ENCODE peak calls at places on chromosome X, in six cellular contexts. One of them, this sample, is unnamed.

GRCh38 chrX:30971761-30972603 is 82.9 kb upstream of the TAB3 start:
- DNase-seq in astrocyte: peak; percentile 18
- DNase-seq in mucosa of descending colon: no peak
- DNase-seq in GM12865: peak; percentile 35
- DNase-seq in GM12864: no peak
- DNase-seq in brain microvascular endothelial cell: peak; percentile 38
- DNase-seq in this sample: no peak

GRCh38 chrX:8003147-8003883 is 76.1 kb upstream of the PNPLA4 start:
- DNase-seq in astrocyte: no peak
- DNase-seq in mucosa of descending colon: no peak
- DNase-seq in GM12865: no peak
- DNase-seq in GM12864: no peak
- DNase-seq in brain microvascular endothelial cell: no peak
- DNase-seq in this sample: no peak

GRCh38 chrX:69162466-69162865 is 2.8 kb downstream of the PJA1 start:
- DNase-seq in astrocyte: no peak
- DNase-seq in mucosa of descending colon: no peak
- DNase-seq in GM12865: peak; percentile 5
- DNase-seq in GM12864: no peak
- DNase-seq in brain microvascular endothelial cell: no peak
- DNase-seq in this sample: no peak

GRCh38 chrX:119041175-119041574 is 31.6 kb upstream of the CT47C1 start:
- DNase-seq in astrocyte: peak; percentile 82
- DNase-seq in mucosa of descending colon: no peak
- DNase-seq in GM12865: no peak
- DNase-seq in GM12864: no peak
- DNase-seq in brain microvascular endothelial cell: peak; percentile 75
- DNase-seq in this sample: no peak

GRCh38 chrX:104618106-104618895 is 52.3 kb downstream of the IL1RAPL2 start:
- DNase-seq in astrocyte: no peak
- DNase-seq in mucosa of descending colon: no peak
- DNase-seq in GM12865: no peak
- DNase-seq in GM12864: no peak
- DNase-seq in brain microvascular endothelial cell: no peak
- DNase-seq in this sample: no peak

GRCh38 chrX:1248381-1249061 is 20.1 kb upstream of the CSF2RA start:
- DNase-seq in astrocyte: no peak
- DNase-seq in mucosa of descending colon: peak; percentile 42
- DNase-seq in GM12865: peak; percentile 52
- DNase-seq in GM12864: no peak
- DNase-seq in brain microvascular endothelial cell: no peak
- DNase-seq in this sample: no peak

GRCh38 chrX:43493751-43494150 is 162.3 kb upstream of the MAOA start:
- DNase-seq in astrocyte: no peak
- DNase-seq in mucosa of descending colon: no peak
- DNase-seq in GM12865: no peak
- DNase-seq in GM12864: no peak
- DNase-seq in brain microvascular endothelial cell: no peak
- DNase-seq in this sample: no peak

GRCh38 chrX:138775501-138775900 is 64.0 kb upstream of the FGF13 start:
- DNase-seq in astrocyte: peak; percentile 25
- DNase-seq in mucosa of descending colon: no peak
- DNase-seq in GM12865: peak; percentile 3
- DNase-seq in GM12864: no peak
- DNase-seq in brain microvascular endothelial cell: no peak
- DNase-seq in this sample: no peak

GRCh38 chrX:32137525-32137924 is 1065.7 kb upstream of the FTHL17 start:
- DNase-seq in astrocyte: no peak
- DNase-seq in mucosa of descending colon: no peak
- DNase-seq in GM12865: peak; percentile 0
- DNase-seq in GM12864: no peak
- DNase-seq in brain microvascular endothelial cell: peak; percentile 4
- DNase-seq in this sample: no peak

GRCh38 chrX:46628406-46629371 is 55.1 kb downstream of the CHST7 start:
- DNase-seq in astrocyte: peak; percentile 23
- DNase-seq in mucosa of descending colon: no peak
- DNase-seq in GM12865: peak; percentile 89
- DNase-seq in GM12864: peak; percentile 75
- DNase-seq in brain microvascular endothelial cell: peak; percentile 35
- DNase-seq in this sample: peak; percentile 77

GRCh38 chrX:119121341-119121740 is 6.3 kb downstream of the KIAA1210 start:
- DNase-seq in astrocyte: no peak
- DNase-seq in mucosa of descending colon: no peak
- DNase-seq in GM12865: no peak
- DNase-seq in GM12864: no peak
- DNase-seq in brain microvascular endothelial cell: peak; percentile 7
- DNase-seq in this sample: no peak

GRCh38 chrX:125577479-125577878 is 257.8 kb downstream of the TEX13C start:
- DNase-seq in astrocyte: no peak
- DNase-seq in mucosa of descending colon: no peak
- DNase-seq in GM12865: no peak
- DNase-seq in GM12864: no peak
- DNase-seq in brain microvascular endothelial cell: no peak
- DNase-seq in this sample: no peak

GRCh38 chrX:107154787-107155620 is 36.4 kb upstream of the RBM41 start:
- DNase-seq in astrocyte: peak; percentile 33
- DNase-seq in mucosa of descending colon: no peak
- DNase-seq in GM12865: peak; percentile 0
- DNase-seq in GM12864: no peak
- DNase-seq in brain microvascular endothelial cell: peak; percentile 6
- DNase-seq in this sample: no peak

GRCh38 chrX:111837226-111837625 is 38.8 kb upstream of the TRPC5OS start:
- DNase-seq in astrocyte: no peak
- DNase-seq in mucosa of descending colon: no peak
- DNase-seq in GM12865: no peak
- DNase-seq in GM12864: no peak
- DNase-seq in brain microvascular endothelial cell: no peak
- DNase-seq in this sample: no peak

GRCh38 chrX:130144509-130144908 is 21.1 kb downstream of the AIFM1 start:
- DNase-seq in astrocyte: peak; percentile 33
- DNase-seq in mucosa of descending colon: no peak
- DNase-seq in GM12865: no peak
- DNase-seq in GM12864: no peak
- DNase-seq in brain microvascular endothelial cell: no peak
- DNase-seq in this sample: no peak
- TF ChIP-seq CTCF in astrocyte: no peak
- TF ChIP-seq CTCF in mucosa of descending colon: no peak
- TF ChIP-seq CTCF in GM12865: no peak
- TF ChIP-seq CTCF in GM12864: no peak
- TF ChIP-seq CTCF in brain microvascular endothelial cell: peak; percentile 13
- TF ChIP-seq CTCF in this sample: no peak

GRCh38 chrX:18874560-18875255 is 109.2 kb downstream of the PHKA2 start:
- DNase-seq in astrocyte: no peak
- DNase-seq in mucosa of descending colon: no peak
- DNase-seq in GM12865: no peak
- DNase-seq in GM12864: no peak
- DNase-seq in brain microvascular endothelial cell: no peak
- DNase-seq in this sample: no peak
- H3K4me3 ChIP-seq in astrocyte: no peak overlapping the region
- H3K4me3 ChIP-seq in mucosa of descending colon: no peak overlapping the region
- H3K4me3 ChIP-seq in GM12865: no peak overlapping the region
- H3K4me3 ChIP-seq in GM12864: no peak overlapping the region
- H3K4me3 ChIP-seq in brain microvascular endothelial cell: no peak overlapping the region
- H3K4me3 ChIP-seq in this sample: no peak overlapping the region

DNA sequence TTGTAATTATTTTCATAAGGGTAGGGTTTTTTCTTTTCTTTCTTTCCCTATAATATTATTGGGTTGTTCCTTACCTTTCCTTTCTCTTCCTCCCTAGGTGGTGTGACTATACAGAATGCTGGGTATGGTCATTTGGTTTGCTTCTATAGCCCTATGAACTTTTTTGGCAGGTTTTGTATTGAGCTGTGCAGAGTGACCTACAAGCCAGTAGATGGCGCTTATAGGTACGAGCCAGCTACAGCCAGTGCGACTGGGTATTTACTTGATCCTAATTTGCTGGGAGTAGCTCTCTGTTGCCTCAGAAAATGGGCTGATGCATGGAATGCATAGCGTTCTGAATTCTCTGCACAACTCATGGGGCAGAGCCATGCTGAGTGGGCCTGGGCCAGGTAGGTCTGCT is 423.3 kb downstream of the MAGEE1 start:
- DNase-seq in astrocyte: no peak
- DNase-seq in mucosa of descending colon: no peak
- DNase-seq in GM12865: no peak
- DNase-seq in GM12864: no peak
- DNase-seq in brain microvascular endothelial cell: no peak
- DNase-seq in this sample: no peak
- TF ChIP-seq CTCF in astrocyte: no peak
- TF ChIP-seq CTCF in mucosa of descending colon: no peak
- TF ChIP-seq CTCF in GM12865: no peak
- TF ChIP-seq CTCF in GM12864: peak; percentile 7
- TF ChIP-seq CTCF in brain microvascular endothelial cell: peak; percentile 31
- TF ChIP-seq CTCF in this sample: peak; percentile 16

DNA sequence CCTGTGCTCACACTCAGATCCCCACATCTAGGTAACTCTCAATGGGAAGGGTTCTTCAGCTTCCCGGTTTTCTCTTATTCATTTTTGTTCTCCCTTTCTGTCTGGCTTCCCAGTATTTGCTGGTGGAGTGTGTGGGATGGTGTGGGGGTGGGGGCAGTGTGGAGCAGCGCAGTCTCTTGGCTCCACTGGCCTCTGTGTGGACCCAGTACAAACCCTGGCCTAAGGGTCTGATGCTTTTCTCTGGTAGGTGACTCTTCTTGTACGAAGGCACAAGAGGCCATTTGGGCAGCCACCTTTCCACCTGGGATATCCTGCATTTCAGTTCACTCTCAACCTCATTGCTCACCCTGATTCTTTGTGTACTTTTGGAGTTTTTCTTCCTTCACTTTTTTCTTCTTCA is 71.3 kb downstream of the NBDY start:
- DNase-seq in astrocyte: no peak
- DNase-seq in mucosa of descending colon: no peak
- DNase-seq in GM12865: no peak
- DNase-seq in GM12864: no peak
- DNase-seq in brain microvascular endothelial cell: no peak
- DNase-seq in this sample: no peak
- H3K4me3 ChIP-seq in astrocyte: no peak overlapping the region
- H3K4me3 ChIP-seq in mucosa of descending colon: no peak overlapping the region
- H3K4me3 ChIP-seq in GM12865: no peak overlapping the region
- H3K4me3 ChIP-seq in GM12864: no peak overlapping the region
- H3K4me3 ChIP-seq in brain microvascular endothelial cell: no peak overlapping the region
- H3K4me3 ChIP-seq in this sample: no peak overlapping the region

DNA sequence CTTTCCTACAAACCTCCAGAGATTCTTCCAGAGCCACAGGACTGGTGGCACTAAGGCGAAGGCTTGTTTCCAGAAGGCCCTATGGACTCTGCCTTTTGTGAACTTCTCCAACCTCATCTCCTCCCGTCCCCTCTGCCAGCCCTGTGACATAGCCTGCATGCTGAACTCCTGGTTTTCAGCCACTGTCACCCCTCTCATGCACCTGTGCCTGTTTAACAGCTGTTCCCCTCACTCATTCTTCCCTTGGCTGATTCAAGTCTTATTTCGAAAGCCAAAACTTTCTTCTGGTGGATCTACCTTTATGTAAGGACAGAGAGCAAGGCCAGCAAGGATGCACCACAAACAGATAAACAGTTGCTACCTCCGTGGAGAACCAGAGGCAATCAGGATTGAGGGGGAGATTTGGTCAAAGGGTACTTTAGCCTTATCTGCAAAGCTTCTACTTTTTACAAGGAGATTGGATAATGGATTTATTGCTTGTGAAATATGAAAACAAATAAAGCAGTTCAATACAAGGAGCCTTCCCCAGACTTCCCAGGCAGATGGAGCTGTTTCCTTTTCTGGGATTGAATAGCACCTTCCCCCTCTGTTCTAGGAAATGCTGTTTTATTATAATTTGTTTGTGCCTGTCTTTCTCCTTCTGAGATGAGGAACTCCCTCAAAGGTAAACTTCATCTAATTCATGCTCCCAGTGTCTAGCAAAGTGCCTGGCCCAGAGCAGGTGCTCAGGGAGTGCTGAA is 5.7 kb downstream of the CITED1 start:
- DNase-seq in astrocyte: no peak
- DNase-seq in mucosa of descending colon: no peak
- DNase-seq in GM12865: no peak
- DNase-seq in GM12864: no peak
- DNase-seq in brain microvascular endothelial cell: no peak
- DNase-seq in this sample: no peak
- TF ChIP-seq CTCF in astrocyte: no peak
- TF ChIP-seq CTCF in mucosa of descending colon: no peak
- TF ChIP-seq CTCF in GM12865: no peak
- TF ChIP-seq CTCF in GM12864: no peak
- TF ChIP-seq CTCF in brain microvascular endothelial cell: no peak
- TF ChIP-seq CTCF in this sample: no peak

DNA sequence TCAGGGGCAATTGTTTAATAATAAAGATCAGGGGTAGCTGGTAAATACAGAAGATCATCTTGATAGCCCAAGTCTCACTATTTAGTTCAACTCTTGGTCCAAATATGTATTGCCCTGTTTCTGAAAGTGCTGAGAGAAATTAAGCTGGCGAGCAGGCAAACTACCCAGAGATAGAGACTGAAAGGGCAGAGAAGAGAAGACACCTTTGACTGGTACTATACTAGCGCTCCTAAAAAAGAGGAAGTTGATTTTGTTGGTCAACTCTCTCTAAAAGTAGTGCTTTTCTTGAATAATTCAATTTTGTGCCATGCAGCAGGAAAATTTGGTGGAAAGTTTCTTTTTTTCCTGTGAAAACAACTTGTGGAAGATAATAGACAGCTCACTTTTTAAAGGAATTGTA is 64.0 kb downstream of the IGSF1 start:
- DNase-seq in astrocyte: no peak
- DNase-seq in mucosa of descending colon: no peak
- DNase-seq in GM12865: no peak
- DNase-seq in GM12864: no peak
- DNase-seq in brain microvascular endothelial cell: no peak
- DNase-seq in this sample: no peak
- H3K4me3 ChIP-seq in astrocyte: no peak overlapping the region
- H3K4me3 ChIP-seq in mucosa of descending colon: no peak overlapping the region
- H3K4me3 ChIP-seq in GM12865: no peak overlapping the region
- H3K4me3 ChIP-seq in GM12864: no peak overlapping the region
- H3K4me3 ChIP-seq in brain microvascular endothelial cell: no peak overlapping the region
- H3K4me3 ChIP-seq in this sample: no peak overlapping the region